ENCODE peak calls at places on chromosomes 12 and 14, in seven cellular contexts. D, Z, I, A, M, K and W are unnamed samples.

GRCh38 chr12:28456934-28457710 is 266.9 kb downstream of the CCDC91 start:
- DNase-seq in D (no peak), Z (no peak), I (no peak), A (no peak), M (no peak), K (no peak), W (no peak)

GRCh38 chr12:103677905-103678304 is 90.8 kb downstream of the STAB2 start:
- DNase-seq in D (no peak), Z (no peak), I (no peak), A (no peak), M (no peak), K (no peak), W (no peak)

GRCh38 chr14:56196274-56196673 is 78.1 kb downstream of the PELI2 start:
- DNase-seq in D (no peak), Z (no peak), I (peak; percentile 75), A (no peak), M (no peak), K (no peak), W (peak; percentile 86)

GRCh38 chr14:94043111-94043755 is 17.1 kb downstream of the OTUB2 start:
- DNase-seq in D (no peak), Z (no peak), I (no peak), A (no peak), M (no peak), K (no peak), W (peak; percentile 29)

GRCh38 chr12:112992541-112993398 is 14.5 kb downstream of the OAS2 start:
- DNase-seq in D (peak; percentile 33), Z (peak; percentile 36), I (peak; percentile 64), A (no peak), M (peak; percentile 58), K (peak; percentile 69), W (peak; percentile 45)

GRCh38 chr14:60253649-60254048 is 4.6 kb downstream of the PPM1A start:
- DNase-seq in D (no peak), Z (no peak), I (no peak), A (no peak), M (no peak), K (no peak), W (no peak)

GRCh38 chr12:130872179-130873096 is 572 bp downstream of the RAN start:
- DNase-seq in D (no peak), Z (peak; percentile 21), I (peak; percentile 35), A (no peak), M (no peak), K (peak; percentile 42), W (no peak)

GRCh38 chr12:76236640-76237039 is 111.6 kb downstream of the BBS10 start:
- DNase-seq in D (no peak), Z (no peak), I (no peak), A (no peak), M (no peak), K (no peak), W (no peak)

GRCh38 chr14:58944226-58944769 is 244.2 kb upstream of the DAAM1 start:
- DNase-seq in D (peak; percentile 9), Z (no peak), I (peak; percentile 21), A (no peak), M (no peak), K (peak; percentile 23), W (no peak)

GRCh38 chr12:45696049-45696448 is 33.5 kb upstream of the ARID2 start:
- DNase-seq in D (no peak), Z (no peak), I (no peak), A (no peak), M (no peak), K (no peak), W (no peak)

GRCh38 chr12:69330475-69331473 is 17.4 kb upstream of the LYZ start:
- DNase-seq in D (no peak), Z (peak; percentile 59), I (no peak), A (no peak), M (no peak), K (peak; percentile 34), W (no peak)

GRCh38 chr14:90818715-90819114 is 2.5 kb upstream of the TTC7B start:
- DNase-seq in D (no peak), Z (no peak), I (no peak), A (no peak), M (no peak), K (no peak), W (no peak)

GRCh38 chr14:28143340-28143739 is 623.2 kb upstream of the FOXG1 start:
- DNase-seq in D (no peak), Z (no peak), I (no peak), A (no peak), M (no peak), K (no peak), W (no peak)

GRCh38 chr12:3432176-3432742 is 58.7 kb upstream of the PRMT8 start:
- DNase-seq in D (no peak), Z (no peak), I (no peak), A (no peak), M (no peak), K (no peak), W (no peak)

GRCh38 chr14:93978735-93979134 is 2.4 kb upstream of the ASB2 start:
- DNase-seq in D (no peak), Z (no peak), I (no peak), A (no peak), M (no peak), K (no peak), W (no peak)

GRCh38 chr14:74514471-74514932 is 20.9 kb downstream of the ISCA2 start:
- DNase-seq in D (no peak), Z (no peak), I (peak; percentile 66), A (no peak), M (no peak), K (no peak), W (peak; percentile 61)

GRCh38 chr12:65696227-65696626 is 128.1 kb upstream of the HMGA2 start:
- DNase-seq in D (no peak), Z (no peak), I (no peak), A (no peak), M (no peak), K (no peak), W (no peak)

GRCh38 chr14:99445916-99446315 is 34.7 kb downstream of the SETD3 start:
- DNase-seq in D (no peak), Z (no peak), I (no peak), A (no peak), M (no peak), K (no peak), W (no peak)

GRCh38 chr14:75229576-75229922 is 49.1 kb upstream of the FOS start:
- DNase-seq in D (no peak), Z (no peak), I (no peak), A (no peak), M (no peak), K (no peak), W (no peak)

GRCh38 chr12:132456944-132457495 is 32.9 kb upstream of the FBRSL1 start:
- DNase-seq in D (no peak), Z (no peak), I (no peak), A (no peak), M (no peak), K (no peak), W (no peak)